ENCODE peak calls at places on chromosomes 1 and 21, in six cellular contexts. I is T47D; R is GM23248; L is activated CD4-positive, alpha-beta T cell treated with anti-CD3 and anti-CD28 coated beads, Interleukin-2, amount 50 U/mL, for 48 hours; D is LoVo; A is AG08396. G is an unnamed sample.

GRCh38 chr1:165234149-165234548 is 122.4 kb downstream of the LMX1A start:
- DNase-seq in I (no peak), R (no peak), L (no peak), D (no peak), A (no peak), G (no peak)

GRCh38 chr1:229192851-229193250 is 78.1 kb upstream of the RAB4A start:
- DNase-seq in I (no peak), R (no peak), L (no peak), D (no peak), A (no peak), G (no peak)

GRCh38 chr1:79259390-79260336 is 253.1 kb upstream of the ADGRL4 start:
- DNase-seq in I (peak; percentile 32), R (peak; percentile 72), L (no peak), D (no peak), A (peak; percentile 59), G (no peak)

GRCh38 chr1:165424454-165425283 is 20.3 kb downstream of the RXRG start:
- DNase-seq in I (no peak), R (peak; percentile 15), L (no peak), D (no peak), A (no peak), G (no peak)

GRCh38 chr1:185674201-185674600 is 60.0 kb upstream of the HMCN1 start:
- DNase-seq in I (no peak), R (no peak), L (no peak), D (no peak), A (no peak), G (no peak)

GRCh38 chr1:211734791-211735190 is 59.4 kb upstream of the NEK2 start:
- DNase-seq in I (peak; percentile 27), R (no peak), L (no peak), D (no peak), A (no peak), G (peak; percentile 61)

GRCh38 chr1:17167783-17168479 is 37.0 kb upstream of the PADI1 start:
- DNase-seq in I (no peak), R (peak; percentile 94), L (no peak), D (peak; percentile 45), A (peak; percentile 73), G (no peak)

GRCh38 chr1:207918571-207918970 is 7.6 kb upstream of the CD34 start:
- DNase-seq in I (no peak), R (no peak), L (no peak), D (no peak), A (no peak), G (no peak)

GRCh38 chr1:155871390-155871789 is 12.0 kb downstream of the SYT11 start:
- DNase-seq in I (no peak), R (no peak), L (no peak), D (no peak), A (no peak), G (no peak)

GRCh38 chr1:209675567-209676154 is 449 bp downstream of the G0S2 start:
- DNase-seq in I (no peak), R (peak; percentile 47), L (no peak), D (no peak), A (peak; percentile 45), G (no peak)

GRCh38 chr1:234838182-234838581 is 228.2 kb upstream of the IRF2BP2 start:
- DNase-seq in I (no peak), R (no peak), L (no peak), D (no peak), A (no peak), G (no peak)

GRCh38 chr1:211699059-211699458 is 23.6 kb upstream of the NEK2 start:
- DNase-seq in I (no peak), R (no peak), L (no peak), D (no peak), A (no peak), G (no peak)

GRCh38 chr21:36710729-36711048 is 11.8 kb downstream of the SIM2 start:
- DNase-seq in I (no peak), R (no peak), L (peak; percentile 5), D (no peak), A (no peak), G (no peak)

GRCh38 chr1:109796484-109797305 is 33.0 kb upstream of the EPS8L3 start:
- DNase-seq in I (no peak), R (peak; percentile 70), L (no peak), D (no peak), A (no peak), G (no peak)

GRCh38 chr1:31414692-31415370 is 1.8 kb downstream of the SERINC2 start:
- DNase-seq in I (no peak), R (peak; percentile 43), L (no peak), D (no peak), A (no peak), G (no peak)

GRCh38 chr1:154859151-154859785 is 10.8 kb downstream of the KCNN3 start:
- DNase-seq in I (no peak), R (no peak), L (no peak), D (no peak), A (no peak), G (no peak)

GRCh38 chr1:176073524-176074157 is 133.4 kb downstream of the COP1 start:
- DNase-seq in I (peak; percentile 47), R (peak; percentile 78), L (peak; percentile 21), D (peak; percentile 65), A (peak; percentile 37), G (peak; percentile 70)

GRCh38 chr1:14259191-14259757 is 339.2 kb upstream of the KAZN start:
- DNase-seq in I (no peak), R (peak; percentile 32), L (no peak), D (no peak), A (no peak), G (no peak)

GRCh38 chr1:157081717-157082116 is 17.9 kb downstream of the ETV3L start:
- DNase-seq in I (no peak), R (no peak), L (no peak), D (no peak), A (no peak), G (no peak)

GRCh38 chr1:117633423-117633822 is 27.6 kb downstream of the TENT5C start:
- DNase-seq in I (no peak), R (no peak), L (no peak), D (no peak), A (no peak), G (no peak)

GRCh38 chr1:82086739-82087138 is 286.0 kb downstream of the ADGRL2 start:
- DNase-seq in I (no peak), R (peak; percentile 4), L (no peak), D (no peak), A (peak; percentile 4), G (no peak)

GRCh38 chr1:51936531-51936930 is 54.0 kb downstream of the RAB3B start:
- DNase-seq in I (no peak), R (peak; percentile 40), L (no peak), D (no peak), A (no peak), G (no peak)

GRCh38 chr1:44049839-44050238 is 18.6 kb upstream of the SLC6A9 start:
- DNase-seq in I (no peak), R (peak; percentile 96), L (no peak), D (no peak), A (peak; percentile 63), G (no peak)

GRCh38 chr1:161491472-161491871 is 13.8 kb upstream of the FCGR2A start:
- DNase-seq in I (no peak), R (no peak), L (no peak), D (no peak), A (no peak), G (no peak)

GRCh38 chr1:50023292-50024159 is at the start of gene AGBL4:
- DNase-seq in I (peak; percentile 22), R (peak; percentile 25), L (no peak), D (peak; percentile 16), A (peak; percentile 39), G (peak; percentile 13)

GRCh38 chr1:247298124-247298481 is 33.6 kb downstream of the ZNF496 start:
- DNase-seq in I (no peak), R (no peak), L (no peak), D (no peak), A (no peak), G (no peak)

GRCh38 chr1:167627865-167628641 is 2.0 kb upstream of the RCSD1 start:
- DNase-seq in I (no peak), R (no peak), L (peak; percentile 83), D (peak; percentile 14), A (no peak), G (no peak)

GRCh38 chr1:1079408-1080121 is 5.5 kb upstream of the RNF223 start:
- DNase-seq in I (peak; percentile 42), R (peak; percentile 93), L (peak; percentile 52), D (peak; percentile 81), A (peak; percentile 90), G (peak; percentile 89)

GRCh38 chr1:3822421-3822820 is 26.1 kb upstream of the LRRC47 start:
- DNase-seq in I (no peak), R (no peak), L (no peak), D (no peak), A (no peak), G (no peak)

GRCh38 chr1:203342192-203342940 is 8.6 kb downstream of the FMOD start:
- DNase-seq in I (peak; percentile 86), R (peak; percentile 61), L (peak; percentile 66), D (peak; percentile 54), A (peak; percentile 73), G (no peak)

GRCh38 chr1:182340233-182341058 is 51.1 kb downstream of the GLUL start:
- DNase-seq in I (no peak), R (peak; percentile 78), L (no peak), D (no peak), A (no peak), G (no peak)

GRCh38 chr1:170530972-170531757 is 801 bp upstream of the GORAB start:
- DNase-seq in I (no peak), R (peak; percentile 56), L (peak; percentile 9), D (no peak), A (no peak), G (no peak)

G was measured in LNCaP clone FGC.